ENCODE peak calls at places on chromosomes 13 and 19, in eight cellular contexts. B is upper lobe of left lung; M is adrenal gland; G is A549; O is mammary epithelial cell; C is pancreas; W is ascending aorta; V is CD8-positive, alpha-beta T cell. J is an unnamed sample.

GRCh38 chr13:44050450-44051063 is 170.9 kb downstream of the LACC1 start:
- DNase-seq in B (no peak), M (no peak), G (peak; percentile 38), O (peak; percentile 20), C (no peak), W (no peak), V (no peak), J (no peak)

GRCh38 chr13:113663934-113664333 is 3.1 kb upstream of the GRK1 start:
- DNase-seq in B (peak; percentile 14), M (no peak), G (no peak), O (no peak), C (peak; percentile 6), W (peak; percentile 41), V (no peak), J (no peak)

GRCh38 chr19:12766051-12766521 is 9.3 kb downstream of the HOOK2 start:
- DNase-seq in B (peak; percentile 92), M (peak; percentile 75), G (peak; percentile 84), O (peak; percentile 76), C (peak; percentile 87), W (peak; percentile 91), V (no peak), J (peak; percentile 87)

GRCh38 chr19:38554676-38555141 is 63.0 kb downstream of the MAP4K1 start:
- DNase-seq in B (no peak), M (no peak), G (no peak), O (no peak), C (no peak), W (no peak), V (no peak), J (no peak)

GRCh38 chr19:30450945-30451344 is 78.8 kb downstream of the ZNF536 start:
- DNase-seq in B (no peak), M (no peak), G (no peak), O (no peak), C (no peak), W (no peak), V (no peak), J (no peak)

GRCh38 chr13:50248537-50249521 is 233.6 kb downstream of the KCNRG start:
- DNase-seq in B (no peak), M (no peak), G (no peak), O (no peak), C (no peak), W (no peak), V (no peak), J (no peak)

GRCh38 chr19:4803736-4804695 is 12.5 kb downstream of the FEM1A start:
- DNase-seq in B (peak; percentile 54), M (no peak), G (peak; percentile 52), O (no peak), C (peak; percentile 58), W (no peak), V (no peak), J (peak; percentile 42)

GRCh38 chr19:31378404-31378803 is 29.2 kb upstream of the TSHZ3 start:
- DNase-seq in B (no peak), M (no peak), G (peak; percentile 18), O (peak; percentile 75), C (peak; percentile 55), W (no peak), V (no peak), J (no peak)

GRCh38 chr19:48656840-48657474 is 11.0 kb upstream of the CA11 start:
- DNase-seq in B (no peak), M (no peak), G (peak; percentile 65), O (peak; percentile 63), C (no peak), W (no peak), V (no peak), J (no peak)

GRCh38 chr13:57627663-57628062 is 3.9 kb upstream of the PCDH17 start:
- DNase-seq in B (no peak), M (no peak), G (peak; percentile 20), O (no peak), C (no peak), W (no peak), V (no peak), J (no peak)

GRCh38 chr13:24038846-24039330 is 121.6 kb upstream of the SPATA13 start:
- DNase-seq in B (no peak), M (no peak), G (no peak), O (peak; percentile 57), C (no peak), W (no peak), V (no peak), J (no peak)

GRCh38 chr13:33402975-33403374 is 117.4 kb upstream of the STARD13 start:
- DNase-seq in B (no peak), M (no peak), G (no peak), O (no peak), C (no peak), W (no peak), V (no peak), J (no peak)

GRCh38 chr19:15892012-15892411 is 5.9 kb downstream of the CYP4F2 start:
- DNase-seq in B (no peak), M (no peak), G (no peak), O (no peak), C (no peak), W (no peak), V (no peak), J (no peak)

GRCh38 chr19:47653856-47654255 is 44.9 kb downstream of the BICRA start:
- DNase-seq in B (no peak), M (no peak), G (no peak), O (no peak), C (no peak), W (no peak), V (no peak), J (no peak)

GRCh38 chr13:75405976-75406703 is 75.8 kb downstream of the TBC1D4 start:
- DNase-seq in B (no peak), M (no peak), G (no peak), O (no peak), C (no peak), W (no peak), V (no peak), J (no peak)

GRCh38 chr19:28596561-28597071 is 616.3 kb downstream of the UQCRFS1 start:
- DNase-seq in B (no peak), M (no peak), G (no peak), O (no peak), C (peak; percentile 62), W (no peak), V (no peak), J (no peak)

GRCh38 chr19:21256722-21257121 is 72.5 kb downstream of the ZNF708 start:
- DNase-seq in B (no peak), M (no peak), G (peak; percentile 68), O (peak; percentile 43), C (no peak), W (no peak), V (no peak), J (no peak)
- TF ChIP-seq CTCF in B (peak; percentile 45), M (peak; percentile 60), G (peak; percentile 64), O (peak; percentile 72), C (no peak), W (no peak), V (no peak), J (no peak)

GRCh38 chr13:26213982-26214381 is 8.1 kb downstream of the RNF6 start:
- DNase-seq in B (no peak), M (no peak), G (no peak), O (no peak), C (no peak), W (no peak), V (no peak), J (no peak)
- H3K27ac ChIP-seq in B (no peak overlapping the region), M (no peak overlapping the region), G (no peak overlapping the region), O (no peak overlapping the region), C (no peak overlapping the region), W (no peak overlapping the region), V (no peak overlapping the region), J (no peak overlapping the region)

GRCh38 chr13:101515504-101515903 is 63.0 kb downstream of the ITGBL1 start:
- DNase-seq in B (no peak), M (no peak), G (no peak), O (no peak), C (no peak), W (no peak), V (no peak), J (no peak)

GRCh38 chr13:101514100-101514499 is 61.6 kb downstream of the ITGBL1 start:
- DNase-seq in B (no peak), M (no peak), G (no peak), O (no peak), C (no peak), W (no peak), V (no peak), J (no peak)

GRCh38 chr13:101516262-101516661 is 63.8 kb downstream of the ITGBL1 start:
- DNase-seq in B (no peak), M (no peak), G (no peak), O (no peak), C (no peak), W (no peak), V (no peak), J (no peak)

GRCh38 chr13:101512650-101513049 is 60.2 kb downstream of the ITGBL1 start:
- DNase-seq in B (no peak), M (no peak), G (no peak), O (no peak), C (no peak), W (no peak), V (no peak), J (no peak)

GRCh38 chr13:101514695-101515275 is 62.3 kb downstream of the ITGBL1 start:
- DNase-seq in B (no peak), M (no peak), G (peak; percentile 67), O (peak; percentile 46), C (peak; percentile 17), W (no peak), V (no peak), J (peak; percentile 0)
- TF ChIP-seq CTCF in B (peak; percentile 61), M (peak; percentile 73), G (peak; percentile 75), O (peak; percentile 74), C (no peak), W (peak; percentile 67), V (peak; percentile 60), J (peak; percentile 50)

GRCh38 chr19:34994643-34995471 is 5.3 kb upstream of the GRAMD1A start:
- DNase-seq in B (peak; percentile 86), M (no peak), G (peak; percentile 94), O (no peak), C (peak; percentile 77), W (no peak), V (no peak), J (no peak)

GRCh38 chr19:34999498-35000337 is at the start of gene GRAMD1A:
- DNase-seq in B (peak; percentile 92), M (peak; percentile 91), G (peak; percentile 98), O (peak; percentile 85), C (peak; percentile 89), W (peak; percentile 93), V (peak; percentile 33), J (peak; percentile 78)

GRCh38 chr19:34995551-34995950 is 4.6 kb upstream of the GRAMD1A start:
- DNase-seq in B (no peak), M (no peak), G (peak; percentile 72), O (no peak), C (no peak), W (no peak), V (no peak), J (no peak)

GRCh38 chr19:34998777-34999497 is 1.2 kb upstream of the GRAMD1A start:
- DNase-seq in B (no peak), M (no peak), G (no peak), O (no peak), C (peak; percentile 36), W (no peak), V (no peak), J (no peak)

DNA sequence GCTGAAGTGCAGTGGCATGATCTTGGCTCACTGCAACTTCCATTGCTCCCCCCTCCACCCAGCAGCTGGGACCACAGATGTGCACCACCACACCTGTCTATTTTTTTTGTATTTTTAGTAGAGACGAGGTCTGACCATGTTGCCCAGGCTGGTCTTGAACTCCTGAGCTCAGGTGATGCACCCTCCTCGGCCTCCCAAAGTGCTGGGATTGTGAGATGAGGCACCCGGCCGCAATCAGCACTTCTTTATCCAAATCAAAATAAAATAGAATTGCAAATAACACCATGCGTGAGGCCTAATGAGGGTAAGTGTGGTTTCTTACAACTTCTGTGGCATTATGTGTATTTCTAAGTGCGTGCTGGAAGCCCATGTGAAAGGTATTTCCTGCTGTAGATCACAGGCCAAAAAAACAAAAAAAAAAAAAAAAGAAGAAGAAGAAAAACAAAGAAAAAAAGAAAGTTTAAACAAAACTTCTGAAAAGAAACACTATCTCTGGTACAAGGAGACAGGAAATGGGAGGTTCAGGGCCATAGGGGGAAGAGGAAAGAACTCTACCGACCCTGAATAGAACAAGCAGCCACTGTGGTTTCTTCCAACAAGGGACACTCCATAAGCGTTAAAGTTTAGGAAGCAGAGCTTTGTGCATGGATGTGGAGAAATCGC is 3.0 kb upstream of the GRAMD1A start:
- DNase-seq in B (no peak), M (no peak), G (no peak), O (no peak), C (no peak), W (no peak), V (no peak), J (no peak)
- H3K27ac ChIP-seq in B (peak overlapping the region; percentile 97), M (no peak overlapping the region), G (peak overlapping the region; percentile 94), O (no peak overlapping the region), C (no peak overlapping the region), W (peak overlapping the region; percentile 32), V (peak overlapping the region; percentile 67), J (no peak overlapping the region)